ENCODE peak calls at places on chromosomes 7 and 10, in four cellular contexts. C is HCT116, Y is K562, E is HepG2. F is an unnamed sample.

GRCh38 chr7:132865766-132866531 is 215.9 kb downstream of the CHCHD3 start:
- DNase-seq in C (no peak), Y (no peak), E (peak), F (no peak)

GRCh38 chr7:157136372-157136771 is 2.4 kb upstream of the UBE3C start:
- DNase-seq in C (no peak), Y (no peak), E (peak), F (no peak)

GRCh38 chr7:85866540-85866939 is 679.7 kb upstream of the SEMA3D start:
- DNase-seq in C (no peak), Y (no peak), E (no peak), F (no peak)

GRCh38 chr10:7787857-7788639 is at the start of the genes ATP5F1C and KIN:
- DNase-seq in C (peak), Y (peak), E (peak), F (peak)

GRCh38 chr7:44184221-44184873 is 4.9 kb downstream of the GCK start:
- DNase-seq in C (peak), Y (no peak), E (no peak), F (peak)

GRCh38 chr7:22364910-22365309 is 8.0 kb upstream of the RAPGEF5 start:
- DNase-seq in C (no peak), Y (no peak), E (no peak), F (no peak)

GRCh38 chr7:7563269-7563668 is 3.4 kb upstream of the MIOS start:
- DNase-seq in C (no peak), Y (no peak), E (no peak), F (no peak)

GRCh38 chr7:19932549-19933249 is 159.3 kb upstream of the TMEM196 start:
- DNase-seq in C (no peak), Y (no peak), E (no peak), F (no peak)

GRCh38 chr7:102393467-102393866 is 2.7 kb upstream of the PRKRIP1 start:
- DNase-seq in C (no peak), Y (no peak), E (no peak), F (no peak)

GRCh38 chr10:110414563-110415309 is 83.0 kb upstream of the DUSP5 start:
- DNase-seq in C (peak), Y (no peak), E (peak), F (no peak)

GRCh38 chr10:107619124-107619523 is 454.6 kb upstream of the SORCS1 start:
- DNase-seq in C (no peak), Y (no peak), E (no peak), F (no peak)

GRCh38 chr7:42953989-42954388 is 21.8 kb downstream of the MRPL32 start:
- DNase-seq in C (no peak), Y (no peak), E (no peak), F (no peak)

GRCh38 chr7:143299840-143300239 is 11.7 kb downstream of the CASP2 start:
- DNase-seq in C (peak), Y (peak), E (peak), F (no peak)

GRCh38 chr7:27032843-27033242 is 63.0 kb downstream of the HOXA1 start:
- DNase-seq in C (no peak), Y (no peak), E (no peak), F (no peak)

GRCh38 chr10:71771821-71772617 is 1.3 kb downstream of the VSIR start:
- DNase-seq in C (peak), Y (peak), E (no peak), F (no peak)

GRCh38 chr7:108460964-108461363 is 4.7 kb upstream of the NRCAM start:
- DNase-seq in C (no peak), Y (no peak), E (no peak), F (no peak)

GRCh38 chr10:30701471-30702173 is 72.1 kb upstream of the LYZL2 start:
- DNase-seq in C (no peak), Y (no peak), E (no peak), F (peak)

GRCh38 chr10:71092812-71093391 is 119.5 kb upstream of the UNC5B start:
- DNase-seq in C (no peak), Y (peak), E (no peak), F (no peak)

GRCh38 chr7:78099715-78100477 is 301.3 kb downstream of the PHTF2 start:
- DNase-seq in C (no peak), Y (no peak), E (no peak), F (peak)

GRCh38 chr7:156003220-156004162 is 191.2 kb upstream of the SHH start:
- DNase-seq in C (no peak), Y (no peak), E (no peak), F (no peak)

GRCh38 chr10:110706690-110707098 is 62.6 kb downstream of the RBM20 start:
- DNase-seq in C (peak), Y (no peak), E (no peak), F (no peak)

GRCh38 chr7:7805511-7806153 is 87.2 kb upstream of the RPA3 start:
- DNase-seq in C (no peak), Y (no peak), E (no peak), F (no peak)

GRCh38 chr7:105656922-105657521 is 75.7 kb upstream of the EFCAB10 start:
- DNase-seq in C (peak), Y (peak), E (no peak), F (no peak)

GRCh38 chr10:36534471-36535002 is 590.9 kb upstream of the ANKRD30A start:
- DNase-seq in C (no peak), Y (no peak), E (no peak), F (peak)

GRCh38 chr10:13347235-13348156 is 597 bp downstream of the SEPHS1 start:
- DNase-seq in C (peak), Y (peak), E (peak), F (no peak)

GRCh38 chr10:86218160-86218559 is 148.4 kb downstream of the GRID1 start:
- DNase-seq in C (no peak), Y (no peak), E (no peak), F (no peak)

GRCh38 chr10:28805390-28805789 is 128.1 kb downstream of the BAMBI start:
- DNase-seq in C (no peak), Y (no peak), E (no peak), F (no peak)

GRCh38 chr7:74355091-74355490 is 65.9 kb downstream of the CLIP2 start:
- DNase-seq in C (peak), Y (peak), E (peak), F (peak)

GRCh38 chr10:16646474-16647059 is 124.9 kb upstream of the C1QL3 start:
- DNase-seq in C (no peak), Y (no peak), E (no peak), F (no peak)

GRCh38 chr7:14902589-14902963 is at the start of gene DGKB:
- DNase-seq in C (no peak), Y (no peak), E (no peak), F (no peak)

GRCh38 chr10:43042503-43043341 is 34.1 kb upstream of the RET start:
- DNase-seq in C (no peak), Y (no peak), E (no peak), F (no peak)

GRCh38 chr10:15254808-15255655 is 86.5 kb upstream of the NMT2 start:
- DNase-seq in C (no peak), Y (no peak), E (no peak), F (no peak)

DNA sequence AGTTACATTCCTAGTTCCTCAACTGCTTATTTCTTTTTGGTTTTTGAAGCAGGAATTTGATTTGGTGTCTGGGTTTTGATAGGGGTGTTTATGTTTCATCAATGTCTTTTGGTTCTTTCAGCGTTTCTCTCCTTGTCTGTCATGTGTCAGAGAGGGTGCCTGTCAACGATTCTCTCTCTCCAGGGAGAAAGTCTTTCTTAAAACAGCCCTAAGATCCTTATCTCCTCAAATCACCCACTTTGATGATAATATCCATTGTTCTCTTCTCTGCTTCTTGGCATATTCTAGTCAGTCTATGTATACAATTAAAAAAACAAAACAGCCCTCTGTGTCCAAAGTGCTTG is 77.2 kb downstream of the TCF7L2 start:
- DNase-seq in C (no peak), Y (no peak), E (no peak), F (no peak)
- TF ChIP-seq TCF7L2 in C (no peak), Y (no peak), E (no peak), F (no peak)

DNA sequence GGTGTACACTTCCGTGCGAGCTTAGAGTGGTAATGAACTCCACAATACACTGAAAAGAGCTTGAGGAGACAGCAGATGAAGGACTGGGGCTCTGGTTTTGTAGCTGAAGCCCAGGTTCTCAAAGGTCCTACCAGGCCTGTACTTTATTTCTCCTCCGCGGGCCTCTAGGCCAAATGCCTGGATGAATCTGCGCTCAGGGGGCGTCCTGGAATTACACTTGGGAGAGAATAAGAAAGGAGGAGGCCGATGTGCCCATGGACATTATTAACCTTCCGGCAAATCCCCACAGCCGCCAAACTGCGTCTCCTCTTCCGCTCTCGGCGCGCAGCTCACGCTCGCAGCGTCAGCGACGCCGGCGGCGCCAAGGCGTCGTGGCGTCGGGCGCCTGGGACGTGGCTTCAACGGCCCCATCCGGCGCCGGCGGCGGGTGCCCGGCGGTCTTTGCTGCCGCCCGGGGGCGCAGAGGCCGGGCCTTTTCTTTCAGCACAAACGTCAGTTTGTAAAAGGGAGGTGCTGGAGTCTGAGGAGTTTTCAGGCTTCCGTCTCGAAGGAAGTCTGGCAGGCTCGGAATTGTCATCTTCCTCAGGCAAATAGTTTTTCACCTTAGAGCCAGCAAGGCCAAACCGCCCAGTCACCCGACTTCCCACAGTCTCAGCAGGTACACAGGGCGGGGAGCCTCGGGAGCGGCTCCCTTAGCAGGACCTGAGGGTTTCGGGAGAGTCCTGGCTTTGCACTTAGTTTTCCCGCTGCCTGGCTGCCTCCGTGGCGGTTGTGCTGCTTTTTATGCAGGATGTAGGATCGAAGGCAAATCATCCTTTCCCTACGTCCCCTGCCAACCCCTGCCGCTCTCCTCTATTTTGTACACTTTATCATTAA is at the start of gene CCDC7:
- DNase-seq in C (peak), Y (peak), E (peak), F (no peak)
- TF ChIP-seq REST in C (no peak), Y (no peak), E (no peak), F (no peak)

GRCh38 chr10:46299531-46300366 is 13.0 kb downstream of the ANTXRL start:
- DNase-seq in C (no peak), Y (no peak), E (no peak), F (no peak)
- H3K27ac ChIP-seq in C (no peak), Y (no peak), E (no peak), F (no peak)

GRCh38 chr7:34165927-34166550 is 260.7 kb downstream of the BMPER start:
- DNase-seq in C (peak), Y (no peak), E (peak), F (no peak)
- TF ChIP-seq TCF7L2 in C (no peak), Y (no peak), E (no peak), F (no peak)

GRCh38 chr10:73743905-73744689 is at the start of gene SEC24C:
- DNase-seq in C (peak), Y (peak), E (peak), F (peak)
- TF ChIP-seq REST in C (no peak), Y (peak), E (no peak), F (no peak)

GRCh38 chr7:140902305-140902953 is 22.3 kb downstream of the BRAF start:
- DNase-seq in C (no peak), Y (no peak), E (no peak), F (no peak)
- H3K27ac ChIP-seq in C (no peak), Y (no peak), E (no peak), F (no peak)

GRCh38 chr7:2445898-2446555 is 30.2 kb downstream of the GRIFIN start:
- DNase-seq in C (no peak), Y (no peak), E (no peak), F (no peak)

GRCh38 chr7:2443491-2443890 is 32.7 kb downstream of the GRIFIN start:
- DNase-seq in C (no peak), Y (no peak), E (no peak), F (no peak)

GRCh38 chr7:2445047-2445446 is 31.2 kb downstream of the GRIFIN start:
- DNase-seq in C (no peak), Y (peak), E (no peak), F (no peak)

GRCh38 chr7:2446676-2447075 is 29.5 kb downstream of the GRIFIN start:
- DNase-seq in C (no peak), Y (no peak), E (no peak), F (no peak)

GRCh38 chr7:2444476-2444875 is 31.7 kb downstream of the GRIFIN start:
- DNase-seq in C (no peak), Y (peak), E (no peak), F (no peak)
- TF ChIP-seq TCF7L2 in C (no peak), Y (no peak), E (no peak), F (no peak)

GRCh38 chr7:55369427-55369826 is 4.3 kb downstream of the LANCL2 start:
- DNase-seq in C (no peak), Y (no peak), E (no peak), F (no peak)

GRCh38 chr7:55366461-55367138 is 1.5 kb downstream of the LANCL2 start:
- DNase-seq in C (no peak), Y (no peak), E (peak), F (no peak)

GRCh38 chr7:55365680-55366460 is 733 bp downstream of the LANCL2 start:
- DNase-seq in C (peak), Y (peak), E (peak), F (peak)

GRCh38 chr7:55365103-55365679 is at the start of gene LANCL2:
- DNase-seq in C (no peak), Y (peak), E (no peak), F (no peak)

DNA sequence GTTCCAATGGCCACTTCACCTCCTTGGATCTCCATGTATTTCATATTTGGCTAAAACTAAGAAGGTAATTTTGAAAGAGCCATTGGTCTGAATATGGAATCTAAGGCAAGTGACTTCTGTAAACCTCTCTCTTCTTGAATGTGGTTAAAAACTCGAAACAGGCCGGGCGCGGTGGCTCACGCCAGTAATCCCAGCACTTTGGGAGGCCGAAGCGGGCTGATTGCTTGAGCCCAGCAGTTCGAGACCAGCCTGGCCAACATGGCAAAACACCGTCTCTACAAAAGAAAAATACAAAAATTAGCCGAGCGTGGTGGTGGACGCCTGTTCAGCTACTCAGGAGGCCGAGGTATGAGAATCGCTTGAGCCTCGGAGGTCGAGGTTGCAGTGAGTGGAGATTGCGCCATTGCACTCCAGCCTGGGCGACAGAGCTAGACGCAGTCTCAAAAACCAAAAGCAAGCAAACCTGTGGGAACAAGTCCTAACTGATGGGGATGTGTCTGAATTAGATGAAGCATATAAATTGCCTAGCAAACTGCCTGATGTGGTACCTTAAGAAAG is 2.2 kb downstream of the LANCL2 start:
- DNase-seq in C (no peak), Y (no peak), E (no peak), F (no peak)
- TF ChIP-seq REST in C (no peak), Y (no peak), E (no peak), F (no peak)

GRCh38 chr10:132880148-132880981 is 62.0 kb downstream of the CFAP46 start:
- DNase-seq in C (no peak), Y (no peak), E (no peak), F (no peak)

GRCh38 chr10:132882481-132882951 is 59.9 kb downstream of the CFAP46 start:
- DNase-seq in C (no peak), Y (no peak), E (no peak), F (no peak)

GRCh38 chr10:132883391-132883881 is 58.9 kb downstream of the CFAP46 start:
- DNase-seq in C (no peak), Y (no peak), E (no peak), F (no peak)

GRCh38 chr10:132881186-132881920 is 61.0 kb downstream of the CFAP46 start:
- DNase-seq in C (no peak), Y (no peak), E (no peak), F (no peak)

GRCh38 chr10:132882069-132882468 is 60.3 kb downstream of the CFAP46 start:
- DNase-seq in C (no peak), Y (no peak), E (no peak), F (no peak)
- H3K27ac ChIP-seq in C (no peak), Y (no peak), E (no peak), F (no peak)

F was measured in Panc1.